ENCODE peak calls at places on chromosomes 12 and 14, in seven cellular contexts. K, D, P, G, W, B and F are unnamed samples.

GRCh38 chr12:128424931-128425431 is 158.0 kb downstream of the TMEM132C start:
- DNase-seq in K (no peak), D (no peak), P (no peak), G (no peak), W (no peak), B (no peak), F (no peak)

GRCh38 chr12:52005903-52006703 is 643 bp upstream of the TAMALIN start:
- DNase-seq in K (peak; percentile 42), D (no peak), P (peak; percentile 80), G (no peak), W (peak; percentile 65), B (no peak), F (peak; percentile 68)

GRCh38 chr14:99515301-99516155 is 34.3 kb downstream of the CCNK start:
- DNase-seq in K (no peak), D (no peak), P (no peak), G (no peak), W (no peak), B (no peak), F (no peak)

GRCh38 chr12:69096669-69097364 is 142.6 kb upstream of the CPSF6 start:
- DNase-seq in K (no peak), D (no peak), P (no peak), G (no peak), W (no peak), B (no peak), F (no peak)

GRCh38 chr12:102427542-102427923 is 52.8 kb downstream of the IGF1 start:
- DNase-seq in K (no peak), D (no peak), P (peak; percentile 60), G (no peak), W (no peak), B (no peak), F (no peak)

GRCh38 chr12:92094751-92095161 is 50.9 kb downstream of the BTG1 start:
- DNase-seq in K (no peak), D (no peak), P (no peak), G (peak; percentile 30), W (no peak), B (no peak), F (no peak)

GRCh38 chr12:92989715-92990484 is 60.8 kb upstream of the EEA1 start:
- DNase-seq in K (no peak), D (no peak), P (no peak), G (no peak), W (no peak), B (no peak), F (no peak)

GRCh38 chr14:31968107-31968810 is 108.8 kb upstream of the ARHGAP5 start:
- DNase-seq in K (no peak), D (no peak), P (no peak), G (peak; percentile 45), W (no peak), B (no peak), F (no peak)

GRCh38 chr14:73850940-73851339 is 691 bp upstream of the PTGR2 start:
- DNase-seq in K (no peak), D (no peak), P (no peak), G (no peak), W (no peak), B (no peak), F (no peak)

GRCh38 chr14:33477752-33478151 is 473.1 kb downstream of the EGLN3 start:
- DNase-seq in K (no peak), D (no peak), P (no peak), G (no peak), W (no peak), B (no peak), F (no peak)

GRCh38 chr12:81558031-81558430 is 201.1 kb downstream of the PPFIA2 start:
- DNase-seq in K (no peak), D (no peak), P (no peak), G (peak; percentile 6), W (no peak), B (no peak), F (no peak)

GRCh38 chr12:127273621-127274020 is 993.3 kb upstream of the TMEM132C start:
- DNase-seq in K (no peak), D (no peak), P (no peak), G (peak; percentile 55), W (no peak), B (no peak), F (no peak)

GRCh38 chr14:99233222-99234035 is 38.6 kb downstream of the BCL11B start:
- DNase-seq in K (no peak), D (no peak), P (no peak), G (no peak), W (no peak), B (no peak), F (no peak)

GRCh38 chr14:22536853-22537338 is 52.1 kb downstream of the DAD1 start:
- DNase-seq in K (no peak), D (peak; percentile 67), P (peak; percentile 77), G (peak; percentile 98), W (peak; percentile 74), B (peak; percentile 46), F (peak; percentile 40)

GRCh38 chr14:105474478-105475268 is at the start of gene CRIP2:
- DNase-seq in K (no peak), D (no peak), P (no peak), G (peak; percentile 10), W (no peak), B (no peak), F (no peak)

GRCh38 chr12:32860182-32860581 is 36.4 kb downstream of the PKP2 start:
- DNase-seq in K (no peak), D (no peak), P (no peak), G (no peak), W (no peak), B (no peak), F (no peak)

GRCh38 chr12:5971194-5971850 is 26.3 kb upstream of the ANO2 start:
- DNase-seq in K (no peak), D (no peak), P (no peak), G (no peak), W (no peak), B (no peak), F (no peak)

GRCh38 chr12:70430400-70430799 is 64.3 kb downstream of the KCNMB4 start:
- DNase-seq in K (no peak), D (no peak), P (no peak), G (no peak), W (no peak), B (no peak), F (no peak)

GRCh38 chr14:76546426-76547221 is 170.7 kb downstream of the ESRRB start:
- DNase-seq in K (peak; percentile 43), D (no peak), P (no peak), G (no peak), W (no peak), B (no peak), F (no peak)

GRCh38 chr14:36716614-36717184 is 55.0 kb downstream of the PAX9 start:
- DNase-seq in K (no peak), D (no peak), P (no peak), G (no peak), W (no peak), B (no peak), F (no peak)

GRCh38 chr12:119693006-119693405 is 25.1 kb downstream of the PRKAB1 start:
- DNase-seq in K (no peak), D (no peak), P (no peak), G (peak; percentile 90), W (peak; percentile 74), B (peak; percentile 95), F (no peak)

GRCh38 chr12:124392271-124392990 is 97.5 kb downstream of the RFLNA start:
- DNase-seq in K (no peak), D (no peak), P (no peak), G (peak; percentile 45), W (no peak), B (no peak), F (peak; percentile 40)
- TF ChIP-seq CTCF in K (peak; percentile 27), D (no peak), P (no peak), G (peak; percentile 43), W (no peak), B (peak; percentile 20), F (peak; percentile 20)

GRCh38 chr12:321606-322326 is 59.1 kb upstream of the SLC6A13 start:
- DNase-seq in K (no peak), D (no peak), P (no peak), G (no peak), W (no peak), B (no peak), F (no peak)
- TF ChIP-seq CTCF in K (peak; percentile 57), D (no peak), P (peak; percentile 45), G (no peak), W (no peak), B (no peak), F (no peak)

GRCh38 chr12:65323025-65323424 is 44.5 kb downstream of the MSRB3 start:
- DNase-seq in K (no peak), D (no peak), P (no peak), G (no peak), W (no peak), B (no peak), F (no peak)
- TF ChIP-seq CTCF in K (no peak), D (no peak), P (no peak), G (no peak), W (no peak), B (no peak), F (no peak)

GRCh38 chr12:29153231-29153630 is 4.2 kb downstream of the FAR2 start:
- DNase-seq in K (no peak), D (no peak), P (peak; percentile 45), G (no peak), W (no peak), B (no peak), F (no peak)
- TF ChIP-seq CTCF in K (no peak), D (no peak), P (no peak), G (no peak), W (no peak), B (no peak), F (no peak)